ENCODE peak calls at places on chromosome 17, in five cellular contexts. B is stimulated activated CD8-positive, alpha-beta memory T cell treated with anti-CD3 and anti-CD28 coated beads, Interleukin-15, amount 100 ng/mL, for 4 hours; I is stomach; U is cardiac fibroblast; W is SK-N-MC. T is an unnamed sample.

GRCh38 chr17:67246648-67247415 is 1.8 kb upstream of the HELZ start:
- DNase-seq in B (no peak), I (peak; percentile 78), U (peak; percentile 72), W (no peak), T (no peak)

GRCh38 chr17:56593741-56594527 is 435 bp downstream of the NOG start:
- DNase-seq in B (no peak), I (peak; percentile 56), U (peak; percentile 61), W (no peak), T (peak; percentile 81)

GRCh38 chr17:7107012-7107754 is 7.4 kb downstream of the ASGR2 start:
- DNase-seq in B (no peak), I (no peak), U (no peak), W (no peak), T (no peak)

GRCh38 chr17:1222321-1222720 is 42.5 kb upstream of the ABR start:
- DNase-seq in B (no peak), I (no peak), U (no peak), W (no peak), T (no peak)

GRCh38 chr17:76384987-76385891 is 830 bp downstream of the SPHK1 start:
- DNase-seq in B (no peak), I (peak; percentile 31), U (peak; percentile 91), W (no peak), T (peak; percentile 77)

GRCh38 chr17:39097537-39097936 is 53.9 kb downstream of the PLXDC1 start:
- DNase-seq in B (no peak), I (no peak), U (no peak), W (no peak), T (no peak)

GRCh38 chr17:6233339-6233738 is 163.2 kb downstream of the WSCD1 start:
- DNase-seq in B (no peak), I (no peak), U (no peak), W (no peak), T (no peak)

GRCh38 chr17:50062323-50063243 is 6.7 kb downstream of the ITGA3 start:
- DNase-seq in B (no peak), I (peak; percentile 85), U (peak; percentile 89), W (no peak), T (peak; percentile 100)

GRCh38 chr17:30170415-30170987 is 53.9 kb downstream of the NSRP1 start:
- DNase-seq in B (no peak), I (no peak), U (no peak), W (no peak), T (no peak)

GRCh38 chr17:4721203-4722135 is 9.8 kb upstream of the MED11 start:
- DNase-seq in B (no peak), I (peak; percentile 92), U (peak; percentile 37), W (no peak), T (no peak)

GRCh38 chr17:82548681-82549303 is 29.3 kb downstream of the FOXK2 start:
- DNase-seq in B (no peak), I (no peak), U (peak; percentile 41), W (no peak), T (no peak)

GRCh38 chr17:82059272-82060000 is 6.2 kb downstream of the DUS1L start:
- DNase-seq in B (no peak), I (no peak), U (no peak), W (no peak), T (no peak)

GRCh38 chr17:6910987-6911603 is 79.6 kb upstream of the TEKT1 start:
- DNase-seq in B (no peak), I (no peak), U (peak; percentile 69), W (no peak), T (no peak)

GRCh38 chr17:33014751-33015150 is 23.1 kb downstream of the SPACA3 start:
- DNase-seq in B (no peak), I (peak; percentile 38), U (no peak), W (no peak), T (no peak)